ENCODE peak calls at places on chromosome 12, in seven cellular contexts. P is tibial artery; K is lower lobe of right lung; U is cardiac fibroblast; J is ovary; R is brain microvascular endothelial cell; Z is CD4-positive, alpha-beta T cell. T is an unnamed sample.

GRCh38 chr12:50088577-50089335 is 3.6 kb downstream of the SMARCD1 start:
- DNase-seq in P (no peak), K (no peak), U (peak), J (no peak), R (peak), Z (peak), T (peak)

GRCh38 chr12:70101064-70101463 is 142.2 kb upstream of the CNOT2 start:
- DNase-seq in P (no peak), K (no peak), U (no peak), J (no peak), R (no peak), Z (no peak), T (no peak)

GRCh38 chr12:51806896-51807295 is 41.6 kb downstream of the FIGNL2 start:
- DNase-seq in P (no peak), K (no peak), U (no peak), J (no peak), R (no peak), Z (no peak), T (no peak)

GRCh38 chr12:85005615-85006014 is 30.5 kb downstream of the TSPAN19 start:
- DNase-seq in P (no peak), K (no peak), U (no peak), J (no peak), R (no peak), Z (no peak), T (no peak)

GRCh38 chr12:27207626-27208413 is 36.3 kb upstream of the STK38L start:
- DNase-seq in P (no peak), K (no peak), U (no peak), J (no peak), R (no peak), Z (no peak), T (no peak)

GRCh38 chr12:111715242-111715641 is 29.4 kb downstream of the ACAD10 start:
- DNase-seq in P (no peak), K (no peak), U (no peak), J (no peak), R (peak), Z (no peak), T (peak)

GRCh38 chr12:16674885-16675284 is 68.9 kb upstream of the LMO3 start:
- DNase-seq in P (no peak), K (no peak), U (no peak), J (no peak), R (no peak), Z (no peak), T (no peak)

GRCh38 chr12:24948452-24948815 is 467 bp downstream of the BCAT1 start:
- DNase-seq in P (no peak), K (no peak), U (peak), J (no peak), R (no peak), Z (no peak), T (peak)

GRCh38 chr12:27237790-27238771 is 6.0 kb upstream of the STK38L start:
- DNase-seq in P (no peak), K (no peak), U (peak), J (no peak), R (peak), Z (no peak), T (no peak)

GRCh38 chr12:93526786-93527428 is 45.6 kb upstream of the SOCS2 start:
- DNase-seq in P (no peak), K (no peak), U (peak), J (no peak), R (peak), Z (no peak), T (no peak)

GRCh38 chr12:124411291-124411878 is 116.5 kb downstream of the RFLNA start:
- DNase-seq in P (peak), K (no peak), U (peak), J (peak), R (peak), Z (no peak), T (no peak)

GRCh38 chr12:94942663-94943062 is 60.8 kb downstream of the NDUFA12 start:
- DNase-seq in P (no peak), K (no peak), U (no peak), J (no peak), R (no peak), Z (no peak), T (no peak)

GRCh38 chr12:26195641-26196423 is 459 bp downstream of the SSPN start:
- DNase-seq in P (peak), K (peak), U (peak), J (peak), R (peak), Z (no peak), T (peak)

GRCh38 chr12:80643961-80644360 is 63.5 kb upstream of the MYF6 start:
- DNase-seq in P (no peak), K (no peak), U (no peak), J (no peak), R (no peak), Z (no peak), T (no peak)

GRCh38 chr12:76915381-76916169 is 36.8 kb upstream of the CSRP2 start:
- DNase-seq in P (no peak), K (no peak), U (peak), J (no peak), R (no peak), Z (no peak), T (no peak)

GRCh38 chr12:60666895-60667294 is 1071.1 kb downstream of the SLC16A7 start:
- DNase-seq in P (no peak), K (no peak), U (no peak), J (no peak), R (no peak), Z (no peak), T (no peak)

GRCh38 chr12:92973614-92974013 is 44.5 kb upstream of the EEA1 start:
- DNase-seq in P (no peak), K (no peak), U (peak), J (no peak), R (peak), Z (no peak), T (no peak)

GRCh38 chr12:3040663-3041544 is 36.3 kb upstream of the TSPAN9 start:
- DNase-seq in P (no peak), K (no peak), U (no peak), J (no peak), R (no peak), Z (no peak), T (no peak)

GRCh38 chr12:96809522-96809921 is 97.5 kb upstream of the NEDD1 start:
- DNase-seq in P (no peak), K (no peak), U (no peak), J (no peak), R (no peak), Z (no peak), T (no peak)

GRCh38 chr12:111653596-111653995 is 32.2 kb downstream of the BRAP start:
- DNase-seq in P (no peak), K (no peak), U (no peak), J (no peak), R (no peak), Z (no peak), T (no peak)

GRCh38 chr12:82685721-82686222 is 934 bp upstream of the TMTC2 start:
- DNase-seq in P (peak), K (peak), U (peak), J (peak), R (peak), Z (peak), T (peak)

GRCh38 chr12:121232977-121233627 is 23.2 kb downstream of the P2RX4 start:
- DNase-seq in P (no peak), K (no peak), U (no peak), J (no peak), R (no peak), Z (no peak), T (no peak)

GRCh38 chr12:65123435-65124063 is 2.4 kb upstream of the WIF1 start:
- DNase-seq in P (no peak), K (no peak), U (peak), J (no peak), R (no peak), Z (no peak), T (no peak)

GRCh38 chr12:128643106-128643651 is 180.6 kb downstream of the SLC15A4 start:
- DNase-seq in P (no peak), K (no peak), U (no peak), J (no peak), R (no peak), Z (no peak), T (no peak)

GRCh38 chr12:6171409-6172015 is 28.7 kb upstream of the CD9 start:
- DNase-seq in P (peak), K (peak), U (peak), J (no peak), R (no peak), Z (no peak), T (no peak)

GRCh38 chr12:11758087-11758837 is 108.8 kb downstream of the ETV6 start:
- DNase-seq in P (no peak), K (no peak), U (no peak), J (no peak), R (no peak), Z (no peak), T (no peak)

GRCh38 chr12:96136129-96136528 is 58.0 kb upstream of the ELK3 start:
- DNase-seq in P (no peak), K (no peak), U (peak), J (no peak), R (peak), Z (no peak), T (no peak)

GRCh38 chr12:120514002-120514401 is 15.0 kb downstream of the COQ5 start:
- DNase-seq in P (no peak), K (no peak), U (no peak), J (no peak), R (no peak), Z (no peak), T (peak)

GRCh38 chr12:15495742-15496141 is 173.4 kb downstream of the PTPRO start:
- DNase-seq in P (no peak), K (no peak), U (no peak), J (no peak), R (no peak), Z (no peak), T (no peak)

GRCh38 chr12:58166643-58167042 is 225.3 kb downstream of the ATP23 start:
- DNase-seq in P (no peak), K (no peak), U (no peak), J (no peak), R (no peak), Z (no peak), T (no peak)

GRCh38 chr12:60231976-60232907 is 636.4 kb downstream of the SLC16A7 start:
- DNase-seq in P (no peak), K (no peak), U (no peak), J (no peak), R (no peak), Z (no peak), T (no peak)

GRCh38 chr12:2198088-2198501 is 145.3 kb downstream of the CACNA1C start:
- DNase-seq in P (no peak), K (no peak), U (peak), J (no peak), R (peak), Z (no peak), T (no peak)

GRCh38 chr12:108313609-108314331 is 25.3 kb downstream of the CMKLR1 start:
- DNase-seq in P (no peak), K (peak), U (no peak), J (no peak), R (no peak), Z (no peak), T (no peak)

GRCh38 chr12:10182662-10183061 is 3.8 kb downstream of the TMEM52B start:
- DNase-seq in P (no peak), K (no peak), U (peak), J (no peak), R (peak), Z (no peak), T (no peak)

GRCh38 chr12:26555139-26555538 is 277.9 kb downstream of the ITPR2 start:
- DNase-seq in P (no peak), K (no peak), U (peak), J (no peak), R (peak), Z (no peak), T (no peak)

GRCh38 chr12:13195848-13196301 is 651 bp upstream of the EMP1 start:
- DNase-seq in P (no peak), K (no peak), U (no peak), J (no peak), R (no peak), Z (no peak), T (no peak)

GRCh38 chr12:101780599-101780998 is 41.3 kb upstream of the SYCP3 start:
- DNase-seq in P (no peak), K (no peak), U (no peak), J (no peak), R (no peak), Z (no peak), T (no peak)

DNA sequence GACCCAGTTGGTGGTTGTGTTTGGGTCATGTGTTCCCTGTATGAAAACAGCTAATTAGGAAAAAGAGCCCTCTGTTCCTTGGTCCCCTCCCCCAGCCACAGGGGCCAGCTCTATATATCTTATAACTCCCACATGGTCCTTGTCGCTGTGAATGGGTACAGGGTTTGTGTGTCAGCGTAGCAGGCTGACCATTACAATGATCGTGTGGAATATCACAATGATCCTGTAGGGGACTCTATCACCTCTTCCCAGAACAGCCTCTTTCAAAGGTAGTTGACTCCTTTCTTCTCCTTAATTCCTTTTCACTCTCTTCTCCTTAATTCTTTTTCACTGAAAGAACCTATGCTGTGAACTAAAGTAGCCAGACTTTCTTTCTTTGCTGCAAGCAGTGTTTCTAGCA is 51.6 kb upstream of the RIC8B start:
- DNase-seq in P (no peak), K (no peak), U (no peak), J (no peak), R (no peak), Z (no peak), T (no peak)
- TF ChIP-seq CTCF in P (no peak), K (no peak), U (no peak), J (no peak), R (peak), Z (no peak), T (no peak)

GRCh38 chr12:131349397-131350127 is 361.3 kb upstream of the SFSWAP start:
- DNase-seq in P (no peak), K (no peak), U (no peak), J (peak), R (no peak), Z (no peak), T (no peak)
- TF ChIP-seq CTCF in P (no peak), K (no peak), U (no peak), J (no peak), R (no peak), Z (no peak), T (no peak)

GRCh38 chr12:32946504-32947131 is 50.0 kb upstream of the PKP2 start:
- DNase-seq in P (no peak), K (no peak), U (no peak), J (no peak), R (no peak), Z (no peak), T (no peak)

GRCh38 chr12:32944195-32944594 is 47.6 kb upstream of the PKP2 start:
- DNase-seq in P (no peak), K (no peak), U (no peak), J (no peak), R (no peak), Z (no peak), T (no peak)

GRCh38 chr12:32949815-32950214 is 53.2 kb upstream of the PKP2 start:
- DNase-seq in P (no peak), K (no peak), U (no peak), J (no peak), R (no peak), Z (no peak), T (no peak)

GRCh38 chr12:32947203-32947795 is 50.7 kb upstream of the PKP2 start:
- DNase-seq in P (no peak), K (no peak), U (peak), J (no peak), R (no peak), Z (no peak), T (no peak)
- TF ChIP-seq CTCF in P (no peak), K (peak), U (no peak), J (no peak), R (no peak), Z (no peak), T (peak)

GRCh38 chr12:122869207-122869973 is 26.5 kb downstream of the VPS37B start:
- DNase-seq in P (no peak), K (no peak), U (no peak), J (no peak), R (no peak), Z (no peak), T (no peak)

GRCh38 chr12:122866950-122867607 is 28.8 kb downstream of the VPS37B start:
- DNase-seq in P (no peak), K (no peak), U (no peak), J (peak), R (no peak), Z (no peak), T (no peak)

GRCh38 chr12:122866379-122866778 is 29.5 kb downstream of the VPS37B start:
- DNase-seq in P (no peak), K (no peak), U (no peak), J (peak), R (no peak), Z (no peak), T (no peak)

GRCh38 chr12:122868471-122869177 is 27.3 kb downstream of the VPS37B start:
- DNase-seq in P (no peak), K (no peak), U (no peak), J (no peak), R (no peak), Z (no peak), T (no peak)

DNA sequence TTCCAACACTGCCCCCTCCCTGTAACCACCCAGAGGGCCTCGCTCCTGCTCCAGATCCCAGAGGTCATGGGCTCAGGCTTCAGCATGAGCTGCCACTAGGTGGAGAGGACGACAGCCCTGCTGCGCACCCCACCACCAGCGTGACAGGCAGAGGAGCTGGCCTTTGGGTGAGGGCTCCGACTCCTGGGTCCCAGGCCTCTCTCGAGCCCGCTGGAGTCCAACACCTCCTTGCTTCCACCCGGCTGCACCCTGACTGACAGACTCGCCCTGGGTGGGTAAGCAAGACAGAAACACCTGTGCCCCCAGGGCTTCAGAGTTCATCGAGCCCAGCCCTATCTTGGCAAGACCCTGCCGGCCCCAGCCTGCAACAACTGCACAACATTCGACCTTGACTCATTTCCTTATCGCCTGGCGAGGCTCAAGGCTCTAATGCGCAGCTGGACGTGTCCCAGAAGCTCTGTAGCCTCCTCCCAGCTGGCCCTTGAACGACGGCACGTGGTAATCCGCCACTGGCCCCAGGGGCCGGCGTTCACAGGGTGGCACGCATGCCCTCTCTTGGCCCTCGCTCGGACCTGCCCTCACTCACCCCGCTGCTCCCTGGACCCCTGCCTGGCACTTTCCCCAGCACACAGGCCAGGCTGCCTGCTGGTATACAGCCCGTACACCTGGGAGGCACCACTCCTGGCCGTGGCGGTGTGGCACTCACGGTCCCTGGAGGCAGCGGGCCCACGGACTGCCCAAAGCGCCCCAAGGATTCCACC is 28.0 kb downstream of the VPS37B start:
- DNase-seq in P (no peak), K (peak), U (no peak), J (peak), R (no peak), Z (no peak), T (no peak)
- TF ChIP-seq CTCF in P (no peak), K (peak), U (no peak), J (no peak), R (peak), Z (no peak), T (peak)

DNA sequence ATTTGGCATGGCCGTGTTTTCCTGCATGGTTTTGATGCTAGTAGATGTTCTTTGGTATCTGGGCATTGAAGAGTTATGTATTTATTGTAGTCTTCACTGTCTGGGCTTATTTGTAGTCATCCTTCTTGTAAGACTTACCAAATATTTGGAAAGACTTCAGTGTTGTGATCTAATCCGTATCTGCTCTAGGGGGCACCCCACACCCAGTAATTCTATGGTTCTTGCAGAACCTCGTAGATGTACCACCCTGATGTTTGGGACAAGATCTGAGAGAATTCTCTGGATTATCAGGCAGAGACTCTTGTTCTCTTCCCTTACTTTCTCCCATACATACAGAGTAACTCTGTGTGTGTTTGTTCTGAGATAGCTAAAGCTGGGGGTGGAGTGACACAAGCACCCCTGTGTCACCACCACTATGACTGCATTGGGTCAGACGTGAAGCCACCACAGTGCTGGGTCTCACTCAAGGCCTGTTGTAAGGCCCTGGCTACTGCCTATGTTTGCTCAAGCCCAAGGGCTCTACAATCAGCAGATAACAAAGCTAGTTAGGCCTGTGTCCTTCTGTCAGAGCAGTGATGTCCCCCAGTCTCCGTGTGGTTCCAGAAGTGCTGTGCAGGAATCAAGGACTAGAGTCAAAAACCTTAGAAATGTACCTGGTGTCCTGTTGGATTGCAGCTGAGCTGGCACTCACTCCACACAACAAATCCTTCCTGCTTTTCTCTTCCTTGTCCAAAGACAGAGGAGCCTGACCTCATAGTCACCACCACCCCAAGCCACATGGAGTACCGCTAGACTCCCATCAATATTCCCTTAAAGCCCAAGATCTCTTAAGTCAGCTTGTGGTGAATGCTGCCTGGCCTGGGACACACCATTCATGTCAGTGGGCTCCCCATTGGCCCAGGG is 9.5 kb downstream of the RDH16 start:
- DNase-seq in P (no peak), K (no peak), U (no peak), J (no peak), R (no peak), Z (no peak), T (no peak)
- TF ChIP-seq CTCF in P (no peak), K (peak), U (no peak), J (no peak), R (no peak), Z (no peak), T (no peak)

DNA sequence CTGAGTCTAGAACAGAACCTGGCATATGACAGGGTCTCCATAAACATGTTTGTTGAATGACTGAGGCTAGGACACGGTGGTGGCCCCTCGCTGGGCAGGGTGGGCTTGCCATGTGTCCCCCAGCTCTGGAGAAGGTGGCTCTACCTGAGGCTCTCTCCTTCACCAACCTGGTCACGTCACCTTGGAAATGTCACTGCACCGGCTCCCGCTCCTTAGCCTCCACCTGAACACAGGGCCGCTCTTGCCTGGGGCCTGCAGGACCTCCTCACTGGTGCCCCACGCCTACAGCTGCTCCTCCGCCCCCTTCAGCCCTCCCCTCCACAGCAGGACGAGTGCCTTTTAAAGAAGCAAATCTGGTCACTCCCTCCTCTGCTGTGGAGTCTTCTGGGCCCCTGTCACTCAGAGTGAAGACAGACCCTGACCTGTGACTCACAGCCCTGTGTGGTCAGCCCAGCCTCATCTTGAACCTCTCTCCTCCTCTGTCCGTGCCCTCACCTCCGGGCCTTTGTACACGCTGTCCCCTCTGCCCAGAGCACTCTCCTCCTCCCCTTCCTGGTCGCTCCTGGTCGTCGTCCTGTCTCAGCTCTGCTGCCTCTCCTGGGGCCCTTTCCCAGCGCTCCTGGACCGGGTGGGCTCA is 81.0 kb downstream of the ADGRD1 start:
- DNase-seq in P (no peak), K (no peak), U (no peak), J (no peak), R (no peak), Z (no peak), T (no peak)
- TF ChIP-seq CTCF in P (no peak), K (no peak), U (no peak), J (no peak), R (no peak), Z (no peak), T (no peak)

T was measured in neural crest cell.